ENCODE peak calls at places on chromosomes 4 and X, in ten cellular contexts. K is right lobe of liver, C is AG04449, W is choroid plexus epithelial cell, A is brain microvascular endothelial cell, Q is nephron progenitor cell, I is A549, Z is GM20000, G is ovary, R is keratinocyte. F is an unnamed sample.

GRCh38 chr4:38132843-38133662 is 172.9 kb downstream of the PTTG2 start:
- DNase-seq in C (no peak), Q (no peak), K (no peak), W (no peak), A (no peak), Z (no peak), G (no peak), R (no peak), I (peak; percentile 14), F (no peak)

GRCh38 chrX:106973433-106974149 is 26.4 kb downstream of the MORC4 start:
- DNase-seq in Z (no peak), R (no peak), Q (no peak), G (no peak), K (no peak), I (peak; percentile 68), W (no peak), A (no peak), C (no peak), F (no peak)

GRCh38 chr4:174222266-174222872 is 61.1 kb downstream of the FBXO8 start:
- DNase-seq in G (no peak), I (peak; percentile 28), W (peak; percentile 60), A (peak; percentile 29), C (no peak), Q (no peak), R (no peak), Z (no peak), K (no peak), F (no peak)

GRCh38 chrX:78747471-78747870 is at the start of gene LPAR4:
- DNase-seq in A (no peak), K (no peak), C (no peak), I (no peak), R (no peak), W (peak; percentile 19), Q (peak; percentile 26), G (no peak), Z (no peak), F (no peak)

GRCh38 chrX:23732704-23733103 is 10.4 kb downstream of the ACOT9 start:
- DNase-seq in K (no peak), C (no peak), A (no peak), R (no peak), Q (no peak), W (no peak), G (no peak), Z (peak; percentile 45), I (no peak), F (no peak)

GRCh38 chr4:535924-536281 is 36.9 kb downstream of the PIGG start:
- DNase-seq in Z (no peak), K (no peak), Q (no peak), C (no peak), W (no peak), I (no peak), R (no peak), A (no peak), G (no peak), F (no peak)

GRCh38 chr4:57110635-57111546 is 706 bp upstream of the IGFBP7 start:
- DNase-seq in K (no peak), G (peak; percentile 59), A (peak; percentile 64), I (no peak), Z (peak; percentile 67), Q (peak; percentile 24), W (peak; percentile 83), R (no peak), C (no peak), F (no peak)

GRCh38 chr4:127604949-127605709 is 27.6 kb upstream of the INTU start:
- DNase-seq in I (peak; percentile 20), C (no peak), G (no peak), K (no peak), A (no peak), Z (no peak), W (peak; percentile 65), R (no peak), Q (no peak), F (no peak)

GRCh38 chr4:139454111-139454600 is at the start of gene RAB33B:
- DNase-seq in W (peak; percentile 33), A (no peak), Q (no peak), C (peak; percentile 44), I (no peak), G (no peak), K (no peak), Z (no peak), R (no peak), F (no peak)

GRCh38 chr4:140151700-140152014 is 2.3 kb downstream of the MAML3 start:
- DNase-seq in R (no peak), G (peak; percentile 84), A (peak; percentile 87), K (peak; percentile 86), Q (peak; percentile 76), W (peak; percentile 91), Z (no peak), I (peak; percentile 94), C (no peak), F (no peak)

GRCh38 chrX:152937236-152937635 is 39.4 kb downstream of the ZNF185 start:
- DNase-seq in C (no peak), G (no peak), K (no peak), A (no peak), Z (no peak), I (no peak), R (no peak), W (no peak), Q (no peak), F (no peak)

GRCh38 chrX:97876697-97877407 is 993.1 kb downstream of the RPA4 start:
- DNase-seq in K (no peak), A (no peak), I (no peak), W (no peak), G (no peak), R (no peak), C (no peak), Q (no peak), Z (no peak), F (no peak)

GRCh38 chr4:122450847-122451246 is 5.7 kb downstream of the IL2 start:
- DNase-seq in K (no peak), Q (peak; percentile 3), I (peak; percentile 41), Z (no peak), G (no peak), C (peak; percentile 1), R (no peak), W (peak; percentile 48), A (peak; percentile 5), F (no peak)
- TF ChIP-seq CTCF in K (no peak), Q (no peak), I (no peak), Z (no peak), G (no peak), C (peak; percentile 16), R (peak; percentile 49), W (peak; percentile 56), A (peak; percentile 59), F (no peak)

DNA sequence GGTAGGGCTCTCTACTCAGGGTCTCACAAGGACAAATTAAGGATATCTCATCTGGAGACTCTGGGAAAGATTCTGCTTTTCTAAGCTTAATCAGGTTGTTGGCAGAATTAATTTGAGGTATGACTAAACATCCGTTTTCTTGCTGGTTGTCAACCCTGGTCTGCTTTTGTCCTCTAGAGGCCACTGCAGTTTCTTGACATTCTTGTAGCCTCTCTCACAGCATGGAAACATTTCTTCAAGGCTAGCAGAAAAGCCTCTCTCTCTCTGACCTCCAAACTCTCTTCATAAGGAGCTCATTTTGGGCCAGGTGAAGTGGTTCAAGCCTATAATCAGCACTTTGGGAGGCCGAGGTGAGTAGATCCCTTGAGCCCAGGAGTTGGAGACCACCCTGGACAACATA is 749.5 kb upstream of the PCDH7 start:
- DNase-seq in G (no peak), Z (no peak), W (no peak), Q (no peak), R (no peak), C (no peak), A (no peak), K (no peak), I (peak; percentile 4), F (no peak)
- TF ChIP-seq CTCF in G (no peak), Z (no peak), W (no peak), Q (no peak), R (no peak), C (no peak), A (peak; percentile 52), K (peak; percentile 7), I (no peak), F (no peak)

DNA sequence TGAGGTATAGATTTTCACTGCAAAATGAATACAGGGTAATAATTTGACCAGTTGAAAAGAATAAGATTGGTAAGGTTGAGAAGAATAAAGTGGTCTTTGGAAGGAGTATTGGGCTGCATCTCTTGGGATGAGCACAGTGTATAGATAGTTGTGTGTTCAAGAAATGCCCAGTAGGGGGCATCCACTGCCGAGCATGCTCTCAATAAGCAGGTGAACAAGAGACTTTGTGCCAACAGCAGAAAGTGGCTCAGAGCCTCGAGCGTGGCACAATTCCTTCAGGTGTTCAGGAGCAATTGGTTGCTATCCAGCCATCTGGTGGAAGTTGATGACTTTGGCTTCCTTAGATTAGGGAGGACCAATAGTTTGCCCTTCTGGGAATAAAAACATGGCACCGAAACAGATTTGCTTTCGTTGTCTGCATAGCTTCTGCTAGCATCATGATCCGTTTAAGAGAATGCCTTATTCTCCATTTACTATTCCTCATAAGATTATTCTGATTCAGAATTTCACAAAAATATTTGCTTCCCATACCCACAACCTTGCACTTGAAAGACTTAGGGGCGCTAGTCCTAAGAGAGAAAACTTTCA is 258.1 kb upstream of the NEIL3 start:
- DNase-seq in Z (peak; percentile 28), W (peak; percentile 48), K (no peak), R (peak; percentile 33), A (no peak), Q (peak; percentile 29), G (no peak), C (no peak), I (peak; percentile 37), F (no peak)
- TF ChIP-seq CTCF in Z (peak; percentile 57), W (peak; percentile 63), K (peak; percentile 46), R (peak; percentile 77), A (peak; percentile 57), Q (peak; percentile 58), G (no peak), C (no peak), I (peak; percentile 26), F (no peak)

GRCh38 chrX:109927663-109928273 is 75.1 kb upstream of the TMEM164 start:
- DNase-seq in G (no peak), Z (no peak), Q (no peak), W (peak; percentile 15), R (no peak), A (no peak), K (no peak), I (no peak), C (no peak), F (no peak)

GRCh38 chrX:109928596-109929335 is 74.1 kb upstream of the TMEM164 start:
- DNase-seq in A (no peak), W (no peak), I (no peak), R (no peak), K (no peak), C (no peak), G (no peak), Q (no peak), Z (no peak), F (no peak)

GRCh38 chrX:109934434-109934833 is 68.5 kb upstream of the TMEM164 start:
- DNase-seq in R (no peak), Q (no peak), G (no peak), W (peak; percentile 40), I (no peak), A (no peak), C (no peak), Z (no peak), K (no peak), F (no peak)

GRCh38 chrX:109934935-109935334 is 68.0 kb upstream of the TMEM164 start:
- DNase-seq in Z (no peak), K (no peak), I (no peak), A (peak; percentile 34), R (no peak), Q (no peak), G (no peak), C (no peak), W (peak; percentile 75), F (no peak)

DNA sequence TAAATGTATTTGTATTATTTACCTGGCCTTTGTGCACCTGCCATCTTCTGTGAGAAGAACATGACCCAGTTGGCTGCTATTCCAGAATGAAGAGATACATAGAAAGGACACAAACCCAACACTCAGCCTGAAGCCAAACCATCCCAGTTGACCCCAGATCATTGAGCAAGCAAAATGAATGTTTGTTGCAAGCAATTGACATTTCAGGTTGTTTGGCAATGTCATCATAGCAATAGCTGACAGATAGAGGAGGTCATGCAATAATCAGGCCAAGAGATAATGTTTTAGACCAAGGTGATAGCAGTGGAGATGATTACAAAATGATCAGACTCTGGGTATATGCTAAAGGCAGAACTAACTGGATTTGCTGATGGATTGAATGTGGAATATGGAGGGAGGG is 71.2 kb upstream of the TMEM164 start:
- DNase-seq in C (no peak), I (no peak), Z (no peak), K (no peak), Q (no peak), R (no peak), W (no peak), A (no peak), G (no peak), F (no peak)
- TF ChIP-seq CTCF in C (no peak), I (no peak), Z (no peak), K (no peak), Q (no peak), R (no peak), W (no peak), A (no peak), G (no peak), F (no peak)